ENCODE peak calls at places on chromosome 14, in four cellular contexts. I is left cardiac atrium, C is T follicular helper cell, W is NCI-H1092 treated with DMSO at 0.1 percent for 48 hours. J is an unnamed sample.

GRCh38 chr14:105894978-105895881 is 368.8 kb downstream of the TMEM121 start:
- DNase-seq in C (no peak), W (no peak), I (peak), J (no peak)

GRCh38 chr14:55373784-55374725 is 37.6 kb downstream of the ATG14 start:
- DNase-seq in C (no peak), W (no peak), I (no peak), J (no peak)

GRCh38 chr14:81400852-81401251 is 728 bp upstream of the STON2 start:
- DNase-seq in I (peak), C (no peak), W (peak), J (peak)

GRCh38 chr14:32430326-32430725 is 101.2 kb downstream of the AKAP6 start:
- DNase-seq in I (no peak), W (no peak), C (no peak), J (no peak)

GRCh38 chr14:28704153-28704552 is 62.4 kb upstream of the FOXG1 start:
- DNase-seq in C (no peak), I (no peak), W (no peak), J (no peak)

GRCh38 chr14:70008863-70009262 is 129.6 kb downstream of the SMOC1 start:
- DNase-seq in W (no peak), C (no peak), I (no peak), J (no peak)

GRCh38 chr14:93332853-93333630 is at the start of gene BTBD7:
- DNase-seq in W (peak), I (peak), C (peak), J (peak)

GRCh38 chr14:92637228-92637627 is 111.2 kb downstream of the LGMN start:
- DNase-seq in C (no peak), W (no peak), I (no peak), J (no peak)

GRCh38 chr14:33070474-33070873 is 131.8 kb downstream of the NPAS3 start:
- DNase-seq in C (no peak), I (no peak), W (no peak), J (no peak)

GRCh38 chr14:64176330-64176729 is 117.8 kb downstream of the ESR2 start:
- DNase-seq in W (no peak), I (no peak), C (no peak), J (no peak)

GRCh38 chr14:31829256-31829923 is 247.7 kb upstream of the ARHGAP5 start:
- DNase-seq in C (no peak), I (no peak), W (no peak), J (no peak)

GRCh38 chr14:75861161-75861621 is 120.6 kb downstream of the TGFB3 start:
- DNase-seq in W (no peak), C (no peak), I (no peak), J (peak)

J was measured in uterus.